ENCODE peak calls at places on chromosomes 5 and 9, in four cellular contexts. S, J, Y and L are unnamed samples.

GRCh38 chr5:56447656-56448055 is 214.5 kb upstream of the ANKRD55 start:
- DNase-seq in S (no peak), J (no peak), Y (no peak), L (no peak)

GRCh38 chr9:72996106-72996505 is 43.3 kb upstream of the ALDH1A1 start:
- DNase-seq in S (no peak), J (no peak), Y (no peak), L (no peak)

GRCh38 chr9:106970976-106971457 is 108.1 kb downstream of the ZNF462 start:
- DNase-seq in S (no peak), J (no peak), Y (no peak), L (no peak)

GRCh38 chr5:36606437-36607113 is at the start of gene SLC1A3:
- DNase-seq in S (peak), J (peak), Y (peak), L (peak)

GRCh38 chr9:129497837-129498450 is 123.0 kb downstream of the C9orf50 start:
- DNase-seq in S (no peak), J (no peak), Y (no peak), L (no peak)

GRCh38 chr5:133265257-133265656 is 213.4 kb downstream of the HSPA4 start:
- DNase-seq in S (no peak), J (no peak), Y (no peak), L (no peak)

GRCh38 chr5:107285772-107286171 is 385.0 kb downstream of the EFNA5 start:
- DNase-seq in S (no peak), J (no peak), Y (no peak), L (no peak)

GRCh38 chr9:3948826-3949578 is 350.9 kb downstream of the GLIS3 start:
- DNase-seq in S (no peak), J (no peak), Y (no peak), L (no peak)

GRCh38 chr9:83649080-83649479 is 26.1 kb downstream of the IDNK start:
- DNase-seq in S (peak), J (peak), Y (peak), L (peak)

GRCh38 chr5:173329370-173330150 is 1.3 kb upstream of the STC2 start:
- DNase-seq in S (peak), J (no peak), Y (no peak), L (no peak)

GRCh38 chr5:28398185-28398584 is 1359.8 kb upstream of the CDH9 start:
- DNase-seq in S (no peak), J (no peak), Y (no peak), L (no peak)

GRCh38 chr5:67934976-67935375 is 280.6 kb upstream of the PIK3R1 start:
- DNase-seq in S (no peak), J (no peak), Y (no peak), L (no peak)

GRCh38 chr5:4572297-4572696 is 567.8 kb upstream of the ADAMTS16 start:
- DNase-seq in S (no peak), J (no peak), Y (no peak), L (no peak)

GRCh38 chr5:137478043-137478442 is 21.1 kb downstream of the SPOCK1 start:
- DNase-seq in S (no peak), J (no peak), Y (no peak), L (no peak)

GRCh38 chr9:135043345-135043744 is 44.1 kb upstream of the OLFM1 start:
- DNase-seq in S (no peak), J (no peak), Y (no peak), L (no peak)

GRCh38 chr9:27838876-27839275 is 265.6 kb upstream of the C9orf72 start:
- DNase-seq in S (no peak), J (no peak), Y (no peak), L (no peak)

GRCh38 chr5:82351754-82352145 is 73.6 kb upstream of the RPS23 start:
- DNase-seq in S (no peak), J (peak), Y (no peak), L (no peak)

GRCh38 chr5:82354543-82354942 is 76.4 kb upstream of the RPS23 start:
- DNase-seq in S (no peak), J (no peak), Y (no peak), L (no peak)

GRCh38 chr5:82353522-82353921 is 75.4 kb upstream of the RPS23 start:
- DNase-seq in S (no peak), J (no peak), Y (no peak), L (no peak)

GRCh38 chr5:82349651-82350050 is 71.5 kb upstream of the RPS23 start:
- DNase-seq in S (no peak), J (no peak), Y (no peak), L (no peak)

GRCh38 chr5:82352146-82352791 is 74.1 kb upstream of the RPS23 start:
- DNase-seq in S (no peak), J (no peak), Y (no peak), L (no peak)
- TF ChIP-seq CTCF in S (no peak), J (peak), Y (no peak), L (no peak)

GRCh38 chr9:546797-547223 is 294.7 kb upstream of the DMRT1 start:
- DNase-seq in S (no peak), J (no peak), Y (no peak), L (no peak)
- TF ChIP-seq CTCF in S (peak), J (peak), Y (no peak), L (peak)

GRCh38 chr5:129906177-129906887 is 2.1 kb downstream of the CHSY3 start:
- DNase-seq in S (no peak), J (no peak), Y (no peak), L (no peak)
- TF ChIP-seq CTCF in S (peak), J (no peak), Y (no peak), L (peak)

DNA sequence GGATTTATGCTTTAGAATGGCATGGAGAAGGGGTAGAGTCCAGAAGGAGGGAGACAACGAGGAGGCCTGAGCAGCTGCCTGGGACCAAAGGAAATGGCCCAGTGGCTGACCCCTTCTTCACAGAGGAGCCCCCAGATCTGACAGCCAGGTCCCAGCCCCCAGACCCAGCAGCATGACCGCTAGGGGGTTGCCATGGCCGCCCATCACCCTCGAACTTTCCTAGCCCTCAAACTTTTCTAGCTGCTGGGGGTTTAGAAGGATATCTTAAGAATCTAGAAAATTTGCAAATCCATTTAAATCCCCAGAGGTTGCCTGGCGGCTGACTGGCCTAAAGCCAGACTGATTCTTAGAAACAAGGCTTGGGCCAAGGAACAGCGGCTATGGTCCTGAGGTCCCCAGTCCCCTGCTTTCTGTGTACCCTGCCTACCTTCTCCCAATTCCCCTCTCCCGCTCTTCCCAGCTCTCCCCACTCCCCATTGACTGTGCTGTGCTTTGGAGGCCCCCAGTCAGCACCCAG is 969 bp downstream of the PDGFRB start:
- DNase-seq in S (no peak), J (no peak), Y (no peak), L (no peak)
- TF ChIP-seq CTCF in S (no peak), J (no peak), Y (no peak), L (no peak)

GRCh38 chr9:105444130-105444529 is 3.7 kb upstream of the FSD1L start:
- DNase-seq in S (no peak), J (no peak), Y (no peak), L (no peak)

GRCh38 chr9:105445203-105445881 is 2.5 kb upstream of the FSD1L start:
- DNase-seq in S (peak), J (no peak), Y (no peak), L (no peak)

GRCh38 chr9:105447386-105447813 is 434 bp upstream of the FSD1L start:
- DNase-seq in S (no peak), J (no peak), Y (no peak), L (no peak)

GRCh38 chr9:105449081-105449480 is 1.2 kb downstream of the FSD1L start:
- DNase-seq in S (no peak), J (no peak), Y (no peak), L (no peak)

DNA sequence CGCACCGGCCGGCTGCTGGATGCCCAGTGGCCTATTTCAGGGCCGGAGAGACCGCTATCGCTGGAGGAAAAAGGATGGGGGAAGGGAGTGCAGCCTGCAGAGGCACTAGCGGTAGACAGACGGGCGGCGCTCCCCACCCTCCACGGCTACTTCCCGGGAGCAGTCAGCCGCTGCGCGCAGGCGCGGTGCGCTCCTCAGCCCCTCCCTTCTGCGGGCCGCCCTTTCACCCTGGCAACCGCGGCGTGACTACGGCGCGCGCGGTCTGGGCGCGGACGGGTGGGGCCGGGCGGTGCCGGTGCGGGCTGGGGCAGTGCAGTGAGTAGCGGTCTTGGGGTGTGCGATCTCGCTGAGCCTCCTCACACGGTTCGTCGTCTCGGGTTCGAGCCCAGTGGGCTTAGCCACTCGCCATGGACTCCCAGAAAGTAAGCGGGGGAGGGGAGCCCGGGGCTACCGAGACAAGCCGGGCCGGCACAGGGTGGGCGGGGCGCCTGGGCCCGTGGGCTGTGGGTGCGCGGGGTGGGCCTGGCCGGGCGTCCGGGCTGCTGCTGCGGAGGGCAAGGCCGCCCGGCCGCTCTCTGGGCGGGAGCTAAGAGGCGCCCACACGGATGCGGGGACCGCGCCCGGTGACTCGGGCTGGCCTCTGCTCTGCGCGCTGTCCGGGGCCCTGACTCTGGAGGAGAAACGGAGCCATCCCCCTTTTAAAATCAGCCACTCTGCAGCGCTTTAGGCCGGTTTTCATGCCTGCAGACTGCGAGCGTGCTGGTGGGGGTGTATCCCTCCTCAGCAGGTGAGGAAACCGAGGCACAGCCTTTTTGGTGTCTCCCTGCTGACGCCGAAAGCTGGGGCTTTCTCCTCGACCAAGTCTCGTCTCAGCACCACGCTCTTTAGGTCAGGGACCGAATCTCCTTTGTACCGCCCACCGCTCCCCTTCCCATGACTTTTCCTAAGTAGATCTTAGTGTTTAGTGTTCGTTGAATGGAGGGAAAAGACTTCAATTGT is at the start of gene FSD1L:
- DNase-seq in S (peak), J (peak), Y (peak), L (peak)
- TF ChIP-seq CTCF in S (peak), J (no peak), Y (peak), L (peak)

GRCh38 chr9:33942471-33943083 is 106.1 kb downstream of the UBAP2 start:
- DNase-seq in S (no peak), J (no peak), Y (no peak), L (peak)
- TF ChIP-seq CTCF in S (no peak), J (no peak), Y (no peak), L (peak)